ENCODE peak calls at places on chromosomes 6 and 20, in seven cellular contexts. O is transverse colon, E is IMR-90, C is pancreas, B is cardiac muscle cell, W is Peyer's patch, X is RWPE1. G is an unnamed sample.

GRCh38 chr6:21972516-21972915 is 324.3 kb downstream of the PRL start:
- DNase-seq in O (no peak), E (no peak), C (no peak), B (no peak), W (no peak), X (no peak), G (no peak)

GRCh38 chr6:136774228-136775041 is 17.8 kb downstream of the MAP3K5 start:
- DNase-seq in O (no peak), E (peak), C (no peak), B (no peak), W (no peak), X (peak), G (peak)

GRCh38 chr6:89368107-89368506 is 15.6 kb upstream of the UBE2J1 start:
- DNase-seq in O (peak), E (peak), C (no peak), B (peak), W (no peak), X (peak), G (peak)

GRCh38 chr6:147782302-147782701 is 273.8 kb downstream of the SAMD5 start:
- DNase-seq in O (no peak), E (peak), C (no peak), B (no peak), W (no peak), X (peak), G (peak)

GRCh38 chr6:146985966-146986365 is 218.3 kb upstream of the STXBP5 start:
- DNase-seq in O (no peak), E (no peak), C (no peak), B (no peak), W (no peak), X (no peak), G (no peak)

GRCh38 chr6:72740135-72740534 is 118.3 kb downstream of the KCNQ5 start:
- DNase-seq in O (no peak), E (no peak), C (no peak), B (no peak), W (no peak), X (no peak), G (no peak)

GRCh38 chr6:157030756-157031155 is 253.6 kb downstream of the ARID1B start:
- DNase-seq in O (no peak), E (no peak), C (no peak), B (no peak), W (no peak), X (no peak), G (no peak)

GRCh38 chr20:49983848-49984408 is 1.1 kb downstream of the SNAI1 start:
- DNase-seq in O (no peak), E (peak), C (no peak), B (no peak), W (no peak), X (no peak), G (no peak)

GRCh38 chr6:152295346-152295745 is 341.8 kb downstream of the SYNE1 start:
- DNase-seq in O (no peak), E (peak), C (no peak), B (no peak), W (no peak), X (no peak), G (no peak)

GRCh38 chr20:13401596-13401995 is 180.5 kb downstream of the ISM1 start:
- DNase-seq in O (no peak), E (no peak), C (no peak), B (no peak), W (no peak), X (no peak), G (peak)

GRCh38 chr6:44524491-44525227 is 137.2 kb downstream of the CDC5L start:
- DNase-seq in O (no peak), E (no peak), C (no peak), B (no peak), W (no peak), X (no peak), G (no peak)

GRCh38 chr6:65818576-65818975 is 111.5 kb upstream of the EYS start:
- DNase-seq in O (no peak), E (no peak), C (no peak), B (no peak), W (no peak), X (no peak), G (no peak)

GRCh38 chr6:41887355-41887754 is 7.8 kb downstream of the USP49 start:
- DNase-seq in O (no peak), E (no peak), C (no peak), B (no peak), W (no peak), X (no peak), G (no peak)

GRCh38 chr20:48937674-48938073 is 16.2 kb downstream of the ARFGEF2 start:
- DNase-seq in O (no peak), E (no peak), C (no peak), B (no peak), W (no peak), X (no peak), G (no peak)

GRCh38 chr6:105424177-105424783 is 21.4 kb upstream of the PREP start:
- DNase-seq in O (peak), E (peak), C (no peak), B (peak), W (no peak), X (peak), G (peak)

GRCh38 chr20:34704177-34705007 is at the start of gene TP53INP2:
- DNase-seq in O (peak), E (peak), C (peak), B (peak), W (peak), X (peak), G (peak)

GRCh38 chr20:2874456-2874855 is 1.2 kb downstream of the PTPRA start:
- DNase-seq in O (no peak), E (peak), C (no peak), B (no peak), W (no peak), X (no peak), G (no peak)

GRCh38 chr6:14975124-14975815 is 270.6 kb upstream of the JARID2 start:
- DNase-seq in O (no peak), E (peak), C (no peak), B (no peak), W (no peak), X (no peak), G (peak)

GRCh38 chr6:27088068-27088467 is 159.4 kb upstream of the PRSS16 start:
- DNase-seq in O (no peak), E (no peak), C (no peak), B (no peak), W (no peak), X (no peak), G (no peak)

GRCh38 chr6:144953552-144954240 is 668.6 kb downstream of the UTRN start:
- DNase-seq in O (no peak), E (peak), C (no peak), B (no peak), W (no peak), X (peak), G (peak)

GRCh38 chr6:147116043-147116442 is 88.2 kb upstream of the STXBP5 start:
- DNase-seq in O (no peak), E (no peak), C (no peak), B (no peak), W (no peak), X (no peak), G (no peak)

GRCh38 chr20:41895633-41896032 is 277.5 kb upstream of the CHD6 start:
- DNase-seq in O (no peak), E (no peak), C (no peak), B (no peak), W (no peak), X (no peak), G (no peak)

GRCh38 chr6:45661667-45662066 is 283.9 kb upstream of the SUPT3H start:
- DNase-seq in O (no peak), E (peak), C (no peak), B (no peak), W (no peak), X (no peak), G (no peak)

GRCh38 chr6:73078908-73079610 is 146.2 kb downstream of the KHDC1L start:
- DNase-seq in O (no peak), E (no peak), C (no peak), B (no peak), W (no peak), X (no peak), G (no peak)

GRCh38 chr20:6714202-6714800 is 53.2 kb upstream of the BMP2 start:
- DNase-seq in O (peak), E (no peak), C (no peak), B (no peak), W (peak), X (no peak), G (no peak)

GRCh38 chr6:125858427-125859320 is 67.9 kb downstream of the NCOA7 start:
- DNase-seq in O (peak), E (peak), C (no peak), B (peak), W (no peak), X (peak), G (peak)

GRCh38 chr6:82072113-82072512 is 175.4 kb downstream of the IBTK start:
- DNase-seq in O (no peak), E (peak), C (no peak), B (no peak), W (no peak), X (no peak), G (peak)

GRCh38 chr6:7311920-7312615 is 931 bp downstream of the SSR1 start:
- DNase-seq in O (no peak), E (peak), C (no peak), B (peak), W (no peak), X (no peak), G (peak)

DNA sequence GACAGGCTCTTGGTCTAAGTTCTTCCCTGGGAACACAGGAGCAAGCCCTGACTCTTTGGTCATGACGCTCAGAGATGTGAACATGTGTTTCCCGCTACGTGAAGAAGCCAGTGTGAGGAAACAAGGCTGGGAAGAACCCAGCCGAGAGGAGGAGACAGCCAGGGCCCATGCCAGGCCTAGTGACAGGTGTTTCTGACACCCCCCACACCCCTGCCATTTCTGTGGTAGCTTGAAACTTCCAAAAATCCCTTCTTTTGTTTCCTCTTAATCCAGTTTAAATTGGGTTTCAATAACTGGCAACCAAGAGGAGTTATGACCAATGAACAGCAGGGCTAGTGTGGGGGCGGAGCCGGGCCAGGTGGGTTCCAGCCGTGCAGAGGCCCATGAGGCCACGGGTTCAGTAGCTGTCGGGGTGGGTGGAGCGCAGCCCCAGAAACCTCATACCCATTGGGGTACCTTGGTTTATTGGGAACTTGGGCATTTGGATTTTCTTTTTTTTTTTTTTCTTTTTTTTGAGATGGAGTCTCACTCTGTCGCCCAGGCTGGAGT is 33.5 kb downstream of the WRNIP1 start:
- DNase-seq in O (no peak), E (no peak), C (no peak), B (no peak), W (no peak), X (no peak), G (peak)
- H3K27ac ChIP-seq in O (no peak), E (no peak), C (peak), B (no peak), W (no peak), X (no peak), G (peak)

GRCh38 chr6:151071295-151071694 is 168.5 kb upstream of the AKAP12 start:
- DNase-seq in O (no peak), E (peak), C (no peak), B (peak), W (no peak), X (no peak), G (no peak)
- H3K27ac ChIP-seq in O (peak), E (peak), C (peak), B (peak), W (peak), X (no peak), G (no peak)

GRCh38 chr6:11756726-11757125 is 21.9 kb downstream of the ADTRP start:
- DNase-seq in O (no peak), E (no peak), C (no peak), B (no peak), W (no peak), X (no peak), G (no peak)

GRCh38 chr6:11759995-11760394 is 18.6 kb downstream of the ADTRP start:
- DNase-seq in O (no peak), E (no peak), C (no peak), B (no peak), W (no peak), X (no peak), G (no peak)

GRCh38 chr6:11756292-11756691 is 22.3 kb downstream of the ADTRP start:
- DNase-seq in O (no peak), E (no peak), C (no peak), B (no peak), W (no peak), X (no peak), G (no peak)

GRCh38 chr6:11761744-11762620 is 16.6 kb downstream of the ADTRP start:
- DNase-seq in O (peak), E (no peak), C (no peak), B (no peak), W (peak), X (no peak), G (no peak)

DNA sequence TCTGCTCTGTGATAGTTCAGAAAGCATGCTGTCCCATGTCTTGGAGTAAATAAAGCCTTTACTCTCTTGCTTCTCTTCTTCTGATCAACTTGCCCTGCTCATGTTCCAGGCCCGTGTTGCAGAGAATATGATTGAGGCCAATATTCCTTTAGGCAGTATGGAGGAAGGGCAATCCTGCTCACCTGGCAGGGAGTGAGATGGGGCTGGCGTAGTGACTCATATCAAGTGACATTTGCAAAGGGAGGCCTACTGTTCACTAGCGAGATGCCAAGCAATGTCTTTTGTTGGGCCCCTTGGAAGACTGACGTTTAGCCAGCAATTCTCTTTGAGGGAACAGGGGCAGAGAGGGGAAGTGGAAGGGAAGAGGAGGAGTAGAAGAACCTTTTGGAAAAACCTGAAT is 19.7 kb downstream of the ADTRP start:
- DNase-seq in O (no peak), E (no peak), C (no peak), B (no peak), W (no peak), X (no peak), G (no peak)
- H3K27ac ChIP-seq in O (no peak), E (no peak), C (no peak), B (no peak), W (no peak), X (no peak), G (no peak)

DNA sequence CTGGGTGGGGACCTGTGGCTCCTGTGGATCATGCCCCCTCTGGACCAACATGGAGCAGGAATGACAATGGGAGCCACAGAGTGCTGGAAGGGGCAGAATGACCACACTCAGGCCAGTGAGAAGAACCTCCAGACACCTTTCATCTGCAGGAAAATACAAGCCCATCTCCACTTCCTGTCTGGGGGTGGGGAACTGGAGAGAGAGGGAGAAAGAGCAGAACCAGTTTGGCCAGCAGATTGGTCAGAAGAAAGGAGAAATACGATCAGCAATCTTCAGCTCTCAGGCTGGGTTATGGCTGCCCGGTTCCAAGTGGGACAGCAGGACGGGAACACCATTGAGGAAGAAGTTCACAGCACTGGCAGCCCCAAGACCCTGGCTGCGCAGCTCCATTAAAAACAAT is 37.0 kb downstream of the BMP7 start:
- DNase-seq in O (no peak), E (no peak), C (no peak), B (no peak), W (no peak), X (peak), G (no peak)
- H3K27ac ChIP-seq in O (no peak), E (no peak), C (no peak), B (no peak), W (no peak), X (no peak), G (no peak)

G was measured in A673.